ENCODE peak calls at places on chromosomes 1 and 21, in six cellular contexts. E, F, P, X, Y and J are unnamed samples.

GRCh38 chr1:1582970-1583666 is 8.5 kb upstream of the SSU72 start:
- DNase-seq in Y (no peak), E (no peak), X (no peak), F (no peak), P (no peak), J (no peak)

GRCh38 chr1:1778827-1779675 is 781 bp upstream of the NADK start:
- DNase-seq in Y (no peak), P (peak; percentile 53), X (peak; percentile 94), F (peak; percentile 79), E (no peak), J (peak; percentile 99)

GRCh38 chr1:196034080-196034706 is 574.0 kb downstream of the KCNT2 start:
- DNase-seq in P (no peak), E (no peak), X (no peak), Y (no peak), F (no peak), J (no peak)

GRCh38 chr1:9194024-9194423 is 40.5 kb upstream of the H6PD start:
- DNase-seq in P (no peak), Y (no peak), E (no peak), F (no peak), X (no peak), J (no peak)

GRCh38 chr1:8604041-8604942 is 213.1 kb downstream of the RERE start:
- DNase-seq in F (no peak), Y (no peak), E (no peak), X (no peak), P (no peak), J (peak; percentile 51)

GRCh38 chr1:26378088-26378878 is 5.7 kb upstream of the ZNF683 start:
- DNase-seq in Y (peak; percentile 84), X (peak; percentile 96), F (no peak), E (peak; percentile 97), P (no peak), J (peak; percentile 78)

GRCh38 chr1:183804382-183804781 is 538 bp upstream of the RGL1 start:
- DNase-seq in E (no peak), X (no peak), F (no peak), Y (no peak), P (no peak), J (no peak)

GRCh38 chr1:204191481-204191880 is 4.8 kb downstream of the KISS1 start:
- DNase-seq in X (no peak), Y (no peak), E (no peak), P (no peak), F (no peak), J (no peak)

GRCh38 chr1:1602941-1603506 is 3.1 kb upstream of the FNDC10 start:
- DNase-seq in P (no peak), E (no peak), Y (no peak), X (no peak), F (no peak), J (no peak)

GRCh38 chr1:37892151-37893047 is 33.0 kb upstream of the MTF1 start:
- DNase-seq in F (no peak), P (no peak), Y (no peak), E (peak; percentile 40), X (peak; percentile 24), J (no peak)

GRCh38 chr1:37464443-37464842 is 9.9 kb upstream of the ZC3H12A start:
- DNase-seq in F (no peak), P (no peak), Y (no peak), X (no peak), E (no peak), J (no peak)

GRCh38 chr21:31343680-31344480 is at the start of gene TIAM1:
- DNase-seq in F (peak; percentile 30), X (peak; percentile 34), Y (peak; percentile 52), P (peak; percentile 52), E (peak; percentile 73), J (no peak)

GRCh38 chr1:62652387-62652786 is 35.8 kb downstream of the DOCK7 start:
- DNase-seq in P (no peak), E (no peak), Y (no peak), F (no peak), X (no peak), J (no peak)

GRCh38 chr1:85417017-85417416 is 47.9 kb downstream of the DDAH1 start:
- DNase-seq in E (no peak), P (no peak), F (no peak), X (no peak), Y (no peak), J (no peak)

GRCh38 chr1:53123462-53124129 is 18.8 kb downstream of the SLC1A7 start:
- DNase-seq in F (peak; percentile 42), X (no peak), Y (no peak), E (peak; percentile 92), P (peak; percentile 57), J (no peak)

GRCh38 chr1:119209943-119210342 is 69.5 kb upstream of the WARS2 start:
- DNase-seq in E (peak; percentile 11), P (no peak), F (no peak), X (no peak), Y (no peak), J (no peak)

GRCh38 chr1:169604781-169605560 is 18.7 kb upstream of the F5 start:
- DNase-seq in F (no peak), Y (no peak), X (peak; percentile 78), E (no peak), P (no peak), J (no peak)

GRCh38 chr1:112713466-112714312 is 1.4 kb downstream of the PPM1J start:
- DNase-seq in E (no peak), Y (no peak), F (no peak), X (peak; percentile 69), P (no peak), J (peak; percentile 47)

GRCh38 chr1:8846263-8846662 is 28.8 kb upstream of the RERE start:
- DNase-seq in Y (no peak), X (no peak), E (no peak), F (no peak), P (no peak), J (no peak)

GRCh38 chr1:24717867-24718650 is 27.2 kb upstream of the CLIC4 start:
- DNase-seq in F (no peak), P (no peak), Y (no peak), X (no peak), E (no peak), J (no peak)

GRCh38 chr1:204358605-204359004 is 1.1 kb downstream of the PLEKHA6 start:
- DNase-seq in X (no peak), F (no peak), P (no peak), Y (no peak), E (no peak), J (no peak)

GRCh38 chr1:155648207-155649147 is 38.5 kb downstream of the MSTO1 start:
- DNase-seq in X (peak; percentile 63), Y (peak; percentile 52), E (peak; percentile 95), P (no peak), F (peak; percentile 31), J (no peak)

GRCh38 chr1:110412576-110412975 is 5.1 kb upstream of the LAMTOR5 start:
- DNase-seq in F (peak; percentile 44), Y (peak; percentile 41), X (peak; percentile 76), P (peak; percentile 48), E (peak; percentile 81), J (peak; percentile 38)

GRCh38 chr1:236716160-236716559 is 29.9 kb downstream of the ACTN2 start:
- DNase-seq in X (no peak), P (no peak), F (no peak), E (peak; percentile 57), Y (no peak), J (no peak)

GRCh38 chr1:236808564-236809130 is 13.6 kb downstream of the MTR start:
- DNase-seq in Y (no peak), P (no peak), E (peak; percentile 19), F (no peak), X (no peak), J (no peak)

GRCh38 chr1:57770236-57770635 is 346.4 kb upstream of the DAB1 start:
- DNase-seq in F (no peak), Y (no peak), P (no peak), E (no peak), X (no peak), J (no peak)

GRCh38 chr1:245589827-245590421 is 435.1 kb downstream of the KIF26B start:
- DNase-seq in E (no peak), P (no peak), F (no peak), Y (no peak), X (no peak), J (no peak)

GRCh38 chr21:34844033-34844923 is 175.5 kb downstream of the CLIC6 start:
- DNase-seq in F (no peak), X (no peak), E (no peak), Y (no peak), P (peak; percentile 64), J (no peak)

GRCh38 chr1:200867018-200867811 is 5.6 kb upstream of the GPR25 start:
- DNase-seq in F (no peak), X (no peak), E (peak; percentile 26), P (no peak), Y (no peak), J (peak; percentile 32)

GRCh38 chr1:31701137-31701736 is 2.6 kb downstream of the COL16A1 start:
- DNase-seq in X (peak; percentile 85), Y (peak; percentile 88), E (peak; percentile 98), P (peak; percentile 98), F (peak; percentile 97), J (no peak)

GRCh38 chr1:203769505-203770343 is 4.7 kb downstream of the LAX1 start:
- DNase-seq in E (peak; percentile 96), X (peak; percentile 95), Y (peak; percentile 89), P (peak; percentile 35), F (peak; percentile 63), J (no peak)

GRCh38 chr1:75643460-75643859 is 32.5 kb upstream of the SLC44A5 start:
- DNase-seq in E (peak; percentile 1), X (no peak), F (no peak), P (no peak), Y (no peak), J (no peak)

GRCh38 chr1:4622821-4623220 is 31.6 kb upstream of the AJAP1 start:
- DNase-seq in F (no peak), E (no peak), X (no peak), Y (no peak), P (no peak), J (no peak)

GRCh38 chr1:185960377-185961151 is 226.4 kb downstream of the HMCN1 start:
- DNase-seq in P (peak; percentile 54), Y (no peak), E (peak; percentile 82), X (no peak), F (no peak), J (no peak)

GRCh38 chr1:3351300-3352083 is 103.0 kb upstream of the ARHGEF16 start:
- DNase-seq in P (no peak), F (no peak), X (no peak), E (no peak), Y (no peak), J (no peak)
- H3K4me3 ChIP-seq in P (peak overlapping the region; percentile 1), F (no peak overlapping the region), X (no peak overlapping the region), E (no peak overlapping the region), Y (no peak overlapping the region), J (no peak overlapping the region)

GRCh38 chr1:47755368-47755990 is 241.7 kb downstream of the TRABD2B start:
- DNase-seq in X (peak; percentile 51), F (no peak), P (no peak), E (no peak), Y (no peak), J (no peak)
- TF ChIP-seq CTCF in X (peak; percentile 74), F (peak; percentile 10), P (no peak), E (peak; percentile 28), Y (peak; percentile 76), J (peak; percentile 89)

GRCh38 chr1:66243548-66244130 is 290.3 kb upstream of the SGIP1 start:
- DNase-seq in E (no peak), Y (no peak), X (no peak), P (no peak), F (no peak), J (no peak)
- H3K4me3 ChIP-seq in E (no peak overlapping the region), Y (no peak overlapping the region), X (no peak overlapping the region), P (no peak overlapping the region), F (no peak overlapping the region), J (no peak overlapping the region)

GRCh38 chr1:97017895-97018294 is 296.3 kb downstream of the PTBP2 start:
- DNase-seq in E (no peak), X (no peak), P (no peak), Y (no peak), F (no peak), J (no peak)
- TF ChIP-seq CTCF in E (no peak), X (no peak), P (no peak), Y (peak; percentile 5), F (no peak), J (no peak)

GRCh38 chr1:22854688-22855565 is 117.7 kb downstream of the LACTBL1 start:
- DNase-seq in X (no peak), E (no peak), F (no peak), P (no peak), Y (no peak), J (peak; percentile 36)
- H3K4me3 ChIP-seq in X (no peak overlapping the region), E (no peak overlapping the region), F (no peak overlapping the region), P (no peak overlapping the region), Y (no peak overlapping the region), J (no peak overlapping the region)